ENCODE peak calls at places on chromosomes 7 and 10, in eight cellular contexts. E is activated naive CD4-positive, alpha-beta T cell; O is endothelial cell; W is tibial nerve; F is activated CD8-positive, alpha-beta T cell treated with anti-CD3 and anti-CD28 coated beads for 36 hours; M is KG1; N is GM20000; G is fibroblast of mammary gland. R is an unnamed sample.
A peak's percentile ranks its signal among the peaks of the same experiment; 100 is the strongest.

GRCh38 chr10:43254881-43255643 is 11.8 kb downstream of the RASGEF1A start:
- DNase-seq in E (no peak), O (no peak), W (no peak), F (no peak), M (no peak), N (no peak), G (no peak), R (no peak)

GRCh38 chr10:100792544-100792943 is 47.2 kb downstream of the PAX2 start:
- DNase-seq in E (no peak), O (no peak), W (no peak), F (no peak), M (no peak), N (no peak), G (no peak), R (no peak)

GRCh38 chr7:51316666-51317581 is at the start of gene COBL:
- DNase-seq in E (no peak), O (peak; percentile 17), W (no peak), F (no peak), M (no peak), N (peak; percentile 43), G (no peak), R (no peak)

GRCh38 chr10:95457319-95457886 is 103.8 kb downstream of the SORBS1 start:
- DNase-seq in E (no peak), O (no peak), W (no peak), F (no peak), M (no peak), N (no peak), G (no peak), R (no peak)

GRCh38 chr10:92490387-92490786 is 83.5 kb downstream of the IDE start:
- DNase-seq in E (no peak), O (no peak), W (no peak), F (no peak), M (no peak), N (no peak), G (peak; percentile 4), R (no peak)

GRCh38 chr10:76324283-76324682 is 892.9 kb downstream of the LRMDA start:
- DNase-seq in E (no peak), O (no peak), W (no peak), F (no peak), M (no peak), N (no peak), G (no peak), R (no peak)

GRCh38 chr7:74094224-74095095 is 10.9 kb downstream of the LIMK1 start:
- DNase-seq in E (peak; percentile 55), O (peak; percentile 18), W (peak; percentile 73), F (peak; percentile 94), M (peak; percentile 58), N (peak; percentile 80), G (peak; percentile 96), R (peak; percentile 96)

GRCh38 chr10:30581779-30582380 is 47.7 kb downstream of the LYZL2 start:
- DNase-seq in E (no peak), O (peak; percentile 58), W (peak; percentile 28), F (peak; percentile 37), M (no peak), N (peak; percentile 52), G (peak; percentile 61), R (no peak)

R was measured in iPS DF 19.7.